ENCODE peak calls at places on chromosomes 5 and 9, in six cellular contexts. D, E, I, F, J and Y are unnamed samples.
A peak's percentile ranks its signal among the peaks of the same experiment; 100 is the strongest.

GRCh38 chr5:148443998-148444397 is 60.2 kb downstream of the FBXO38 start:
- DNase-seq in D (peak; percentile 76), E (peak; percentile 49), I (no peak), F (peak; percentile 83), J (peak; percentile 32), Y (peak; percentile 14)

GRCh38 chr5:156201793-156202388 is 125.1 kb upstream of the SGCD start:
- DNase-seq in D (peak; percentile 80), E (no peak), I (no peak), F (peak; percentile 24), J (peak; percentile 89), Y (peak; percentile 69)

GRCh38 chr5:157994271-157994691 is 135.3 kb upstream of the CLINT1 start:
- DNase-seq in D (no peak), E (no peak), I (no peak), F (no peak), J (no peak), Y (no peak)

GRCh38 chr5:83512051-83512745 is 40.7 kb downstream of the VCAN start:
- DNase-seq in D (no peak), E (no peak), I (no peak), F (peak; percentile 56), J (no peak), Y (no peak)

GRCh38 chr5:1299511-1299850 is 4.6 kb upstream of the TERT start:
- DNase-seq in D (no peak), E (no peak), I (no peak), F (no peak), J (no peak), Y (no peak)

GRCh38 chr9:112764837-112765236 is 14.3 kb downstream of the SNX30 start:
- DNase-seq in D (no peak), E (no peak), I (no peak), F (no peak), J (no peak), Y (no peak)

GRCh38 chr5:9348296-9348996 is 197.4 kb downstream of the SEMA5A start:
- DNase-seq in D (peak; percentile 93), E (no peak), I (no peak), F (peak; percentile 57), J (no peak), Y (peak; percentile 82)

GRCh38 chr9:104997536-104997935 is 69.6 kb upstream of the ABCA1 start:
- DNase-seq in D (peak; percentile 17), E (no peak), I (no peak), F (no peak), J (no peak), Y (no peak)